ENCODE peak calls at places on chromosomes 4 and X, in four cellular contexts. One of them, this sample, is unnamed.

GRCh38 chr4:22237155-22237751 is 278.6 kb downstream of the ADGRA3 start:
- DNase-seq in GM12864: no peak
- DNase-seq in kidney: peak
- DNase-seq in breast epithelium: no peak
- DNase-seq in this sample: no peak

GRCh38 chr4:143247866-143248265 is 63.1 kb downstream of the USP38 start:
- DNase-seq in GM12864: no peak
- DNase-seq in kidney: no peak
- DNase-seq in breast epithelium: no peak
- DNase-seq in this sample: no peak

GRCh38 chrX:71118985-71119535 is 664 bp downstream of the MED12 start:
- DNase-seq in GM12864: no peak
- DNase-seq in kidney: no peak
- DNase-seq in breast epithelium: no peak
- DNase-seq in this sample: no peak

GRCh38 chrX:107978080-107978479 is 4.1 kb downstream of the TEX13B start:
- DNase-seq in GM12864: no peak
- DNase-seq in kidney: no peak
- DNase-seq in breast epithelium: no peak
- DNase-seq in this sample: no peak

GRCh38 chr4:180281726-180282125 is 1961.5 kb upstream of the TENM3 start:
- DNase-seq in GM12864: no peak
- DNase-seq in kidney: no peak
- DNase-seq in breast epithelium: no peak
- DNase-seq in this sample: no peak

GRCh38 chrX:132743086-132743485 is 215.3 kb downstream of the HS6ST2 start:
- DNase-seq in GM12864: no peak
- DNase-seq in kidney: no peak
- DNase-seq in breast epithelium: no peak
- DNase-seq in this sample: no peak

GRCh38 chr4:156347412-156348075 is 393.9 kb upstream of the CTSO start:
- DNase-seq in GM12864: no peak
- DNase-seq in kidney: no peak
- DNase-seq in breast epithelium: no peak
- DNase-seq in this sample: no peak

GRCh38 chr4:1342003-1342402 is 5.0 kb upstream of the UVSSA start:
- DNase-seq in GM12864: no peak
- DNase-seq in kidney: peak
- DNase-seq in breast epithelium: no peak
- DNase-seq in this sample: no peak

GRCh38 chrX:153507484-153508178 is 9.8 kb upstream of the ATP2B3 start:
- DNase-seq in GM12864: peak
- DNase-seq in kidney: peak
- DNase-seq in breast epithelium: peak
- DNase-seq in this sample: peak

GRCh38 chrX:97328853-97329252 is 445.1 kb downstream of the RPA4 start:
- DNase-seq in GM12864: no peak
- DNase-seq in kidney: no peak
- DNase-seq in breast epithelium: no peak
- DNase-seq in this sample: no peak

GRCh38 chr4:35943606-35944005 is 300.7 kb downstream of the ARAP2 start:
- DNase-seq in GM12864: no peak
- DNase-seq in kidney: no peak
- DNase-seq in breast epithelium: no peak
- DNase-seq in this sample: no peak

GRCh38 chr4:117549624-117550023 is 464.2 kb upstream of the TRAM1L1 start:
- DNase-seq in GM12864: no peak
- DNase-seq in kidney: no peak
- DNase-seq in breast epithelium: no peak
- DNase-seq in this sample: no peak

GRCh38 chr4:147362868-147363440 is 117.9 kb upstream of the EDNRA start:
- DNase-seq in GM12864: no peak
- DNase-seq in kidney: peak
- DNase-seq in breast epithelium: peak
- DNase-seq in this sample: peak

GRCh38 chr4:2047781-2048581 is 11.1 kb upstream of the NAT8L start:
- DNase-seq in GM12864: no peak
- DNase-seq in kidney: peak
- DNase-seq in breast epithelium: no peak
- DNase-seq in this sample: peak

GRCh38 chrX:2387614-2388239 is 113.0 kb downstream of the DHRSX start:
- DNase-seq in GM12864: no peak
- DNase-seq in kidney: no peak
- DNase-seq in breast epithelium: no peak
- DNase-seq in this sample: no peak

GRCh38 chr4:109301691-109302365 is 630 bp downstream of the COL25A1 start:
- DNase-seq in GM12864: no peak
- DNase-seq in kidney: peak
- DNase-seq in breast epithelium: no peak
- DNase-seq in this sample: no peak

GRCh38 chr4:166941629-166942028 is 292.7 kb downstream of the SPOCK3 start:
- DNase-seq in GM12864: peak
- DNase-seq in kidney: no peak
- DNase-seq in breast epithelium: no peak
- DNase-seq in this sample: no peak

GRCh38 chr4:183544109-183544508 is 39.3 kb downstream of the ING2 start:
- DNase-seq in GM12864: no peak
- DNase-seq in kidney: no peak
- DNase-seq in breast epithelium: no peak
- DNase-seq in this sample: no peak

GRCh38 chr4:179678093-179678804 is 2236.0 kb upstream of the AGA start:
- DNase-seq in GM12864: no peak
- DNase-seq in kidney: no peak
- DNase-seq in breast epithelium: no peak
- DNase-seq in this sample: no peak

GRCh38 chrX:130343411-130343810 is 3.7 kb downstream of the SLC25A14 start:
- DNase-seq in GM12864: no peak
- DNase-seq in kidney: no peak
- DNase-seq in breast epithelium: no peak
- DNase-seq in this sample: no peak

GRCh38 chr4:88008624-88009235 is 1.3 kb downstream of the PKD2 start:
- DNase-seq in GM12864: no peak
- DNase-seq in kidney: no peak
- DNase-seq in breast epithelium: no peak
- DNase-seq in this sample: no peak

GRCh38 chr4:187064033-187064432 is 340.4 kb upstream of the FAT1 start:
- DNase-seq in GM12864: no peak
- DNase-seq in kidney: no peak
- DNase-seq in breast epithelium: no peak
- DNase-seq in this sample: no peak

GRCh38 chrX:47629419-47630210 is at the start of gene CFP:
- DNase-seq in GM12864: no peak
- DNase-seq in kidney: no peak
- DNase-seq in breast epithelium: no peak
- DNase-seq in this sample: peak

GRCh38 chr4:128869801-128870509 is 60.5 kb downstream of the JADE1 start:
- DNase-seq in GM12864: no peak
- DNase-seq in kidney: no peak
- DNase-seq in breast epithelium: no peak
- DNase-seq in this sample: no peak

GRCh38 chr4:41455215-41455614 is 82.7 kb upstream of the LIMCH1 start:
- DNase-seq in GM12864: no peak
- DNase-seq in kidney: no peak
- DNase-seq in breast epithelium: no peak
- DNase-seq in this sample: no peak

GRCh38 chr4:71830497-71831178 is 46.8 kb upstream of the GC start:
- DNase-seq in GM12864: no peak
- DNase-seq in kidney: no peak
- DNase-seq in breast epithelium: no peak
- DNase-seq in this sample: no peak

GRCh38 chr4:10192331-10192730 is 75.7 kb upstream of the WDR1 start:
- DNase-seq in GM12864: no peak
- DNase-seq in kidney: no peak
- DNase-seq in breast epithelium: no peak
- DNase-seq in this sample: no peak